ENCODE peak calls at places on chromosomes 5 and 9, in four cellular contexts. Y, T, X and I are unnamed samples.

GRCh38 chr5:59035681-59036080 is 452.8 kb downstream of the RAB3C start:
- DNase-seq in Y (no peak), T (no peak), X (peak), I (no peak)

GRCh38 chr5:24320633-24321032 is 324.1 kb downstream of the CDH10 start:
- DNase-seq in Y (no peak), T (no peak), X (no peak), I (no peak)

GRCh38 chr9:81264516-81264915 is 424.8 kb downstream of the TLE1 start:
- DNase-seq in Y (no peak), T (no peak), X (peak), I (no peak)

GRCh38 chr9:749712-750111 is 91.8 kb upstream of the DMRT1 start:
- DNase-seq in Y (peak), T (no peak), X (no peak), I (no peak)

GRCh38 chr5:136275601-136276000 is 82.6 kb upstream of the SMIM32 start:
- DNase-seq in Y (no peak), T (no peak), X (no peak), I (no peak)

GRCh38 chr9:86943223-86943870 is 4.0 kb downstream of the GAS1 start:
- DNase-seq in Y (no peak), T (no peak), X (no peak), I (no peak)

GRCh38 chr5:95857185-95857945 is 34.8 kb upstream of the GLRX start:
- DNase-seq in Y (no peak), T (no peak), X (peak), I (no peak)

GRCh38 chr5:173378727-173379126 is 50.5 kb upstream of the STC2 start:
- DNase-seq in Y (no peak), T (no peak), X (no peak), I (no peak)

GRCh38 chr5:4191703-4192102 is 596.1 kb downstream of the IRX1 start:
- DNase-seq in Y (no peak), T (no peak), X (no peak), I (no peak)

GRCh38 chr5:131926168-131926567 is 19.3 kb downstream of the MEIKIN start:
- DNase-seq in Y (no peak), T (no peak), X (no peak), I (no peak)

GRCh38 chr9:660227-660626 is 181.3 kb upstream of the DMRT1 start:
- DNase-seq in Y (no peak), T (no peak), X (no peak), I (no peak)

GRCh38 chr5:157339409-157339808 is 73.5 kb downstream of the CYFIP2 start:
- DNase-seq in Y (no peak), T (no peak), X (no peak), I (no peak)

GRCh38 chr5:126486332-126486731 is 63.1 kb downstream of the GRAMD2B start:
- DNase-seq in Y (no peak), T (no peak), X (no peak), I (no peak)

GRCh38 chr5:8831251-8831650 is 714.6 kb downstream of the SEMA5A start:
- DNase-seq in Y (no peak), T (no peak), X (no peak), I (no peak)

GRCh38 chr9:13568446-13568845 is 289.0 kb upstream of the MPDZ start:
- DNase-seq in Y (no peak), T (no peak), X (peak), I (no peak)

GRCh38 chr5:168886153-168886552 is 307.0 kb upstream of the PANK3 start:
- DNase-seq in Y (no peak), T (no peak), X (no peak), I (no peak)

GRCh38 chr5:137199966-137200365 is 299.2 kb downstream of the SPOCK1 start:
- DNase-seq in Y (no peak), T (no peak), X (peak), I (no peak)

GRCh38 chr9:124296094-124296493 is 38.3 kb downstream of the NEK6 start:
- DNase-seq in Y (no peak), T (no peak), X (no peak), I (no peak)

GRCh38 chr5:163569284-163569683 is 63.9 kb downstream of the MAT2B start:
- DNase-seq in Y (no peak), T (no peak), X (no peak), I (no peak)

GRCh38 chr9:88732128-88732527 is 197.2 kb downstream of the NXNL2 start:
- DNase-seq in Y (no peak), T (no peak), X (peak), I (no peak)

GRCh38 chr5:68071243-68071642 is 144.3 kb upstream of the PIK3R1 start:
- DNase-seq in Y (no peak), T (no peak), X (no peak), I (no peak)
- H2AFZ ChIP-seq in Y (no peak), T (no peak), X (no peak), I (no peak)

GRCh38 chr9:131289301-131290038 is at the start of gene PLPP7:
- DNase-seq in Y (no peak), T (no peak), X (peak), I (no peak)

GRCh38 chr9:131288217-131288616 is 1.3 kb upstream of the PLPP7 start:
- DNase-seq in Y (no peak), T (no peak), X (no peak), I (no peak)

GRCh38 chr9:131290767-131291370 is 1.3 kb downstream of the PLPP7 start:
- DNase-seq in Y (no peak), T (no peak), X (no peak), I (no peak)

GRCh38 chr9:131291795-131292315 is 2.3 kb downstream of the PLPP7 start:
- DNase-seq in Y (no peak), T (no peak), X (no peak), I (no peak)

GRCh38 chr9:131290039-131290766 is 680 bp downstream of the PLPP7 start:
- DNase-seq in Y (no peak), T (no peak), X (peak), I (no peak)
- H2AFZ ChIP-seq in Y (peak), T (no peak), X (peak), I (peak)

GRCh38 chr9:27112235-27112634 is 3.2 kb downstream of the TEK start:
- DNase-seq in Y (no peak), T (no peak), X (no peak), I (no peak)

GRCh38 chr9:27118916-27119315 is 9.9 kb downstream of the TEK start:
- DNase-seq in Y (no peak), T (no peak), X (peak), I (no peak)

DNA sequence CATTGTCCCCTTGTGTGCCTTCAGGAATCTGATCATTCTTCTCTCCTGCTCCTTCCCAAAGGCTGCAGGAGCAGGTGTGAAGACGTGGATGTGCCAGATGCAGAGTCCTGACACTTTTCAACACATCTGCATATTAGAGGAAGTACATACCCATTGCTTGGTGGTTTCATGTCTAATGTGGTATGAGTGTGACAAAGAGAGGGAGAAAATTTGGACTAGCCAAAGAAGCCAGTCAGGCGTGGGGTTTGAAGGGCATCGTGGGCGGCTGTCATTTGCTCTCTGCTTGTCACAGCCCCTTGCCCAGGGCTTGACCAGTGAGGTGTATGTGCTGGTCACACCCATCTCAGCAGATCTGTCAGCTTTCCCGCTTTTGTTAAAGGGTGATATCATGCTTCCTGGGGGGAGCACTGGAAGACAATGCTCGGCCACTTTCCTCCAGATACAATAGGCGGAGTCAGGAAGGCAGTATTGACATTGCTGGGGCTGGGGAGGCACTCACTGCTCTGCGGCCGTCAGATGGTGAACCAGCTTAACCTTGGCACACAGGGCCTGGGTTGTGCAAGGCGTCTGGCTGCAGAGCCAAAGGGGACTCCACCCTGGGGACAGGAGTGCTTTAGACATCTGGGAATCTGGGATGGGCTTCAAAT is 8.6 kb downstream of the TEK start:
- DNase-seq in Y (no peak), T (no peak), X (peak), I (no peak)
- H2AFZ ChIP-seq in Y (no peak), T (no peak), X (peak), I (peak)

GRCh38 chr9:135980926-135981630 is 19.9 kb upstream of the UBAC1 start:
- DNase-seq in Y (no peak), T (no peak), X (no peak), I (no peak)
- H2AFZ ChIP-seq in Y (no peak), T (no peak), X (no peak), I (no peak)